ENCODE peak calls at places on chromosomes 4 and X, in five cellular contexts. J is CD8-positive, alpha-beta T cell; U is pancreas; H is upper lobe of right lung; K is GM12878. A is an unnamed sample.
A peak's percentile ranks its signal among the peaks of the same experiment; 100 is the strongest.

GRCh38 chr4:108130955-108131354 is 37.8 kb downstream of the LEF1 start:
- DNase-seq in U (no peak), J (no peak), K (no peak), H (no peak), A (no peak)

GRCh38 chrX:131816551-131817136 is 206.5 kb upstream of the STK26 start:
- DNase-seq in U (peak; percentile 89), H (no peak), K (peak; percentile 90), J (peak; percentile 54), A (peak; percentile 90)

GRCh38 chr4:31295081-31295480 is 574.9 kb downstream of the PCDH7 start:
- DNase-seq in K (no peak), U (no peak), H (no peak), J (no peak), A (no peak)

GRCh38 chr4:56512166-56512565 is 6.6 kb downstream of the ARL9 start:
- DNase-seq in K (no peak), J (no peak), U (no peak), H (no peak), A (no peak)

GRCh38 chrX:45196701-45197100 is 4.0 kb downstream of the DIPK2B start:
- DNase-seq in U (no peak), H (no peak), J (no peak), K (no peak), A (no peak)

GRCh38 chr4:164779811-164780216 is 25.9 kb downstream of the SMIM31 start:
- DNase-seq in K (peak; percentile 30), H (no peak), J (no peak), U (peak; percentile 29), A (no peak)

GRCh38 chr4:159360549-159360948 is 257.7 kb downstream of the RAPGEF2 start:
- DNase-seq in H (no peak), J (no peak), U (no peak), K (no peak), A (no peak)

GRCh38 chr4:102647117-102647516 is 113.7 kb downstream of the MANBA start:
- DNase-seq in U (no peak), J (no peak), K (no peak), H (no peak), A (no peak)

GRCh38 chrX:155956649-155957048 is 40.8 kb upstream of the IL9R start:
- DNase-seq in U (peak; percentile 10), H (no peak), J (no peak), K (no peak), A (no peak)

GRCh38 chrX:38923451-38923969 is 122.3 kb downstream of the MID1IP1 start:
- DNase-seq in H (no peak), U (peak; percentile 19), J (no peak), K (peak; percentile 79), A (no peak)

GRCh38 chr4:114494257-114494803 is 104.3 kb upstream of the UGT8 start:
- DNase-seq in H (no peak), J (no peak), K (no peak), U (no peak), A (no peak)

GRCh38 chr4:130639871-130640270 is 1543.9 kb downstream of the C4orf33 start:
- DNase-seq in J (no peak), U (no peak), H (no peak), K (no peak), A (no peak)

GRCh38 chr4:37279894-37280592 is 35.5 kb downstream of the NWD2 start:
- DNase-seq in J (no peak), H (no peak), K (no peak), U (no peak), A (no peak)

GRCh38 chr4:51858605-51859211 is 15.8 kb downstream of the DCUN1D4 start:
- DNase-seq in U (no peak), H (no peak), J (no peak), K (no peak), A (no peak)

GRCh38 chr4:13733817-13734216 is 106.3 kb upstream of the BOD1L1 start:
- DNase-seq in U (no peak), H (no peak), J (no peak), K (no peak), A (no peak)

GRCh38 chr4:52054254-52054653 is 3.1 kb downstream of the SPATA18 start:
- DNase-seq in J (no peak), H (no peak), U (no peak), K (no peak), A (no peak)

GRCh38 chr4:140049924-140050681 is 103.9 kb downstream of the MAML3 start:
- DNase-seq in J (no peak), H (no peak), U (no peak), K (no peak), A (no peak)

GRCh38 chr4:140056015-140056414 is 98.0 kb downstream of the MAML3 start:
- DNase-seq in U (no peak), H (no peak), K (no peak), J (no peak), A (no peak)

GRCh38 chr4:140052050-140052449 is 101.9 kb downstream of the MAML3 start:
- DNase-seq in J (peak; percentile 42), H (peak; percentile 70), U (peak; percentile 48), K (no peak), A (no peak)

GRCh38 chr4:140054861-140055260 is 99.1 kb downstream of the MAML3 start:
- DNase-seq in J (no peak), U (no peak), H (no peak), K (no peak), A (no peak)

GRCh38 chr4:140053185-140053584 is 100.8 kb downstream of the MAML3 start:
- DNase-seq in H (no peak), K (no peak), U (no peak), J (no peak), A (no peak)
- H3K4me1 ChIP-seq in H (peaks cover 15% of the 10 kb centered on the region), K (peaks cover 4% of the 10 kb centered on the region), U (peaks cover 10% of the 10 kb centered on the region), J (peaks cover 52% of the 10 kb centered on the region), A (peaks cover 20% of the 10 kb centered on the region)

GRCh38 chr4:704198-704891 is 1.3 kb upstream of the PCGF3 start:
- DNase-seq in H (no peak), J (no peak), U (peak; percentile 31), K (no peak), A (peak; percentile 69)
- H3K4me1 ChIP-seq in H (peaks cover 23% of the 10 kb centered on the region), J (peaks cover 24% of the 10 kb centered on the region), U (peaks cover 6% of the 10 kb centered on the region), K (peaks cover 4% of the 10 kb centered on the region), A (peaks cover 32% of the 10 kb centered on the region)

GRCh38 chr4:26692014-26692726 is 108.3 kb downstream of the TBC1D19 start:
- DNase-seq in H (no peak), U (no peak), K (no peak), J (no peak), A (no peak)
- H3K4me1 ChIP-seq in H (no peaks in the 10 kb centered on the region), U (no peaks in the 10 kb centered on the region), K (no peaks in the 10 kb centered on the region), J (no peaks in the 10 kb centered on the region), A (no peaks in the 10 kb centered on the region)

DNA sequence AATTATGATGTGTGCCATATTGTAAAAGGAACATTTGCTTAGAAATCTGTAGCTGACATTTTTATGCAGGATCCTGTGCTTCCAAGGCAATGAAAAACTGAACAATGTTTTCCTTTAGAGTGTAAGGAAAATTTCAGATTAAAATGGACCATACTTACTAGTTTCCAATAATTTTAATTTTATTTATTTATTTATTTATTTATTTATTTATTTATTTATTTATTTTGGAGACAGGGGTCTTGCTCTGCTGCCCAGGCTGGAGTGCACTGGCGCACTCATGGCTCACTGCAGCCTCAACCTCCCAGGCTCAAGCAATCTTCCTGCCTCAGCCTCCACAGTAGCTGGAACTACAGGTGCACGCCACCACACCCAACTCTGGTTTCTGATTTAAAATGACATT is 369.8 kb upstream of the HAND2 start:
- DNase-seq in K (no peak), J (no peak), U (no peak), H (no peak), A (no peak)
- H3K4me1 ChIP-seq in K (no peaks in the 10 kb centered on the region), J (no peaks in the 10 kb centered on the region), U (no peaks in the 10 kb centered on the region), H (no peaks in the 10 kb centered on the region), A (no peaks in the 10 kb centered on the region)

DNA sequence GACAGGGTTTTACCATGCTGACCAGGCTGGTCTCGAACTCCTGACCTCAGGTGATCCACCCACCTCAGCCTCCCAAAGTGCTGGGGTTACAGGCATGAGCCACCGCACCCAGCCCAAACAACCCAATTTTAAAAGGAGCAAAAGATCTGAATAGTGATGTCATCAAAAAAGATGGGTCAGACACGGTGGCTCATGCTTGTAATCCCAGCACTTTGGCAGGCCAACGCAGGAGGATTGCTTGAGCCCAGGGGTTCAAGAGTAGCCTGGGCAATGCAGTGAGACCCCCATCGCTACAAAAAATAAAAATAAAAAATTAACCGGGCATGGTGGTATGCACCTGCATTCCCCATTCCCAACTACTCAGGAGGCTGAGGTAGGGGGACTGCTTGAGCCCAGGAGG is 6.1 kb downstream of the ELF2 start:
- DNase-seq in J (no peak), K (no peak), H (no peak), U (no peak), A (no peak)
- H3K4me1 ChIP-seq in J (no peaks in the 10 kb centered on the region), K (peaks cover 3% of the 10 kb centered on the region), H (peaks cover 18% of the 10 kb centered on the region), U (peaks cover 26% of the 10 kb centered on the region), A (peaks cover 58% of the 10 kb centered on the region)

GRCh38 chr4:2536193-2537010 is at the start of gene FAM193A:
- DNase-seq in H (peak; percentile 100), K (peak; percentile 94), J (peak; percentile 99), U (peak; percentile 99), A (peak; percentile 100)
- H3K4me1 ChIP-seq in H (peaks cover 19% of the 10 kb centered on the region), K (peaks cover 8% of the 10 kb centered on the region), J (peaks cover 26% of the 10 kb centered on the region), U (peaks cover 12% of the 10 kb centered on the region), A (peaks cover 25% of the 10 kb centered on the region)